ENCODE peak calls at places on chromosomes 12 and 14, in six cellular contexts. K is sigmoid colon, F is mammary epithelial cell, V is BE2C, J is GM23248, U is gastrocnemius medialis. Z is an unnamed sample. For H3K4me1, the result is how much of the 10 kb centered on the place peaks cover.

GRCh38 chr12:127145929-127146789 is 1120.8 kb upstream of the TMEM132C start:
- DNase-seq in K (peak), F (peak), V (peak), J (peak), U (peak), Z (no peak)

GRCh38 chr12:55687746-55688145 is 20.0 kb downstream of the ITGA7 start:
- DNase-seq in K (peak), F (peak), V (no peak), J (no peak), U (no peak), Z (no peak)

GRCh38 chr14:37114039-37114438 is 58.4 kb downstream of the SLC25A21 start:
- DNase-seq in K (no peak), F (peak), V (no peak), J (peak), U (no peak), Z (no peak)

GRCh38 chr14:71399057-71399487 is 491.8 kb downstream of the PCNX1 start:
- DNase-seq in K (no peak), F (no peak), V (no peak), J (peak), U (no peak), Z (no peak)

GRCh38 chr14:67447033-67447381 is 35.0 kb upstream of the PLEK2 start:
- DNase-seq in K (no peak), F (no peak), V (no peak), J (no peak), U (no peak), Z (no peak)

GRCh38 chr12:102634216-102634615 is 153.9 kb upstream of the IGF1 start:
- DNase-seq in K (no peak), F (no peak), V (no peak), J (peak), U (no peak), Z (no peak)

GRCh38 chr12:44477331-44477980 is 398.7 kb downstream of the NELL2 start:
- DNase-seq in K (no peak), F (no peak), V (no peak), J (no peak), U (no peak), Z (no peak)

GRCh38 chr14:65230287-65230728 is 128.0 kb upstream of the MAX start:
- DNase-seq in K (peak), F (no peak), V (peak), J (peak), U (no peak), Z (no peak)

GRCh38 chr12:69027411-69027811 is 94.4 kb upstream of the CPM start:
- DNase-seq in K (no peak), F (peak), V (no peak), J (peak), U (no peak), Z (no peak)

GRCh38 chr14:39033371-39033770 is 69.7 kb downstream of the SEC23A start:
- DNase-seq in K (no peak), F (no peak), V (no peak), J (peak), U (no peak), Z (no peak)

GRCh38 chr14:102295301-102295700 is 9.7 kb downstream of the MOK start:
- DNase-seq in K (no peak), F (no peak), V (no peak), J (peak), U (no peak), Z (peak)

GRCh38 chr12:48388938-48389337 is 38.2 kb upstream of the ZNF641 start:
- DNase-seq in K (no peak), F (peak), V (no peak), J (peak), U (no peak), Z (no peak)

GRCh38 chr14:96176811-96177211 is 27.8 kb upstream of the BDKRB2 start:
- DNase-seq in K (peak), F (peak), V (no peak), J (peak), U (peak), Z (no peak)

GRCh38 chr14:99418217-99418616 is 62.4 kb downstream of the SETD3 start:
- DNase-seq in K (no peak), F (no peak), V (no peak), J (no peak), U (no peak), Z (no peak)

GRCh38 chr14:99413972-99414371 is 66.7 kb downstream of the SETD3 start:
- DNase-seq in K (no peak), F (no peak), V (no peak), J (no peak), U (no peak), Z (no peak)

GRCh38 chr14:99413172-99413571 is 67.5 kb downstream of the SETD3 start:
- DNase-seq in K (no peak), F (no peak), V (no peak), J (no peak), U (no peak), Z (no peak)

GRCh38 chr14:99416909-99417308 is 63.8 kb downstream of the SETD3 start:
- DNase-seq in K (no peak), F (no peak), V (no peak), J (no peak), U (no peak), Z (no peak)

DNA sequence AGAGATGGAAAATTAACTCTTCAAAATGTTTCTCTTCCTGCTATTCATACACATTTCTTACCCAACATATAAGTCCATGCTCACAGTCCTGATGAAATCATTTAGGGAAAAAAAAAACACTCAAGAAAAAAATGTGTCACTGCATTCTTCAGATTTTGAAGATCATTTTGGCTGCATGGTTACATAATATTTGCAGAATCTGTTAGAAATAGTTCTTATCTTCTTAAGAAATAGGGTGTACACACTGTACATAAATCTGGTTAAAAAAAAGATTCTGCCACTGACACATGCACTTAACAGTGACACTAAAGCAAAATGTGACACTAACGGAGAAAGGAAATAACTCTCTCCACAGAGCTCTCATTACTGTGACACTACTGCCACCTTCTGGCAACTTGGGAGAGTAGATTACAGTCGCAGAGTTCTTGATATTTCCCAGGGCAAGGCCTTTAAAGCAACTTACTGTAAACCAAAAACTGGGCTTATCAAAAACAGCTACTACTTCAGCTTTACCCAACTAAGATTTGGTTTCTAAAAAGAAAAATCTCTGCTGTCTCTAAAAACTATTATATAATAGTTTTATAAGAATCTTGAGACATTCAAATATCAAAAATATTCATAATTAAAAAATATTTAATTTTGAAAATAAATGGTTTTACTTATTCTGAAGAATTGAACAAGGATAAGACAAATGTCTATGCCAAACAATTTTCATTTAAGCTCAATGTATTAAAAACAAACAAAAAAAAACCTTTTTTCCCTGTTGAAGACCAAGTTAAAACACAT is 65.0 kb downstream of the SETD3 start:
- DNase-seq in K (no peak), F (peak), V (peak), J (peak), U (peak), Z (peak)
- H3K4me1 ChIP-seq in K (under half), F (under half), V (under half), J (under half), U (under half), Z (under half)

GRCh38 chr14:92686411-92686762 is 62.0 kb downstream of the LGMN start:
- DNase-seq in K (no peak), F (no peak), V (no peak), J (no peak), U (no peak), Z (no peak)
- H3K4me3 ChIP-seq in K (no peak), F (no peak), V (no peak), J (no peak), U (peak), Z (no peak)

GRCh38 chr12:108305520-108305919 is 33.6 kb downstream of the CMKLR1 start:
- DNase-seq in K (peak), F (peak), V (peak), J (peak), U (peak), Z (no peak)
- H3K4me1 ChIP-seq in K (under half), F (under half), V (under half), J (half or more), U (under half), Z (under half)

GRCh38 chr14:60317609-60318008 is 68.6 kb downstream of the PPM1A start:
- DNase-seq in K (no peak), F (no peak), V (no peak), J (no peak), U (no peak), Z (no peak)

GRCh38 chr14:60311417-60311816 is 62.4 kb downstream of the PPM1A start:
- DNase-seq in K (no peak), F (peak), V (peak), J (peak), U (no peak), Z (peak)

GRCh38 chr14:60313093-60313492 is 64.1 kb downstream of the PPM1A start:
- DNase-seq in K (no peak), F (no peak), V (no peak), J (no peak), U (no peak), Z (no peak)

GRCh38 chr14:60315181-60315580 is 66.2 kb downstream of the PPM1A start:
- DNase-seq in K (no peak), F (no peak), V (no peak), J (no peak), U (no peak), Z (no peak)

GRCh38 chr14:60315591-60315990 is 66.6 kb downstream of the PPM1A start:
- DNase-seq in K (no peak), F (no peak), V (no peak), J (no peak), U (no peak), Z (no peak)
- H3K4me3 ChIP-seq in K (no peak), F (no peak), V (no peak), J (no peak), U (no peak), Z (no peak)

DNA sequence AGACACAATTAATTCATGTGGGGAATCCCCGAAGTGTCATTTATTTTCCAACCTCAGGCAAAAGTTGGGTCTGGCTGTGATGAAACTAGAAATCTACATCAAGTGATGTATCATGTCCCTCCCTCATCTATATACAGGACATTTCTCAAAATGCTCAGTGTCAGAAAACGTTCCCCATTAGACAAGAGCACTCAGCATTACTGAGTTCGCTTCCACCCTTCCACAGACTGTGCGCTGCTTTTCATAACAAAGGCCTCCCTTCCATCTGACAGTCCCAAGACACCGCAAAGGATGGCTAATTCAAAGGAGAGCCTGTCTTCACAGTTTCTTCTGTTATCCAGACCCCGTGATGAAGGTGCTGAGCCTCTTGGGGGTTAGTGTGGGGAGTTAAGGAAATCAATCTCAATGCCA is 7.6 kb downstream of the CCDC88C start:
- DNase-seq in K (peak), F (no peak), V (no peak), J (no peak), U (no peak), Z (no peak)
- H3K4me1 ChIP-seq in K (under half), F (under half), V (under half), J (under half), U (under half), Z (under half)

Z was measured in Karpas-422.